ENCODE peak calls at places on chromosomes 6 and 20, in nine cellular contexts. D, P, G, S, L, F, M, B and C are unnamed samples.

GRCh38 chr20:59577809-59578601 is 26.3 kb upstream of the PHACTR3 start:
- DNase-seq in L (peak; percentile 37), M (no peak), S (no peak), G (no peak), F (no peak), D (no peak), P (no peak), B (no peak), C (no peak)

GRCh38 chr6:136683209-136683941 is 108.9 kb downstream of the MAP3K5 start:
- DNase-seq in P (no peak), G (no peak), D (no peak), B (no peak), S (no peak), L (no peak), M (no peak), F (no peak), C (no peak)

GRCh38 chr6:795046-795445 is 102.1 kb upstream of the EXOC2 start:
- DNase-seq in L (no peak), G (no peak), F (no peak), M (no peak), P (no peak), S (no peak), B (no peak), D (no peak), C (peak; percentile 9)

GRCh38 chr6:13729891-13730290 is 18.3 kb upstream of the RANBP9 start:
- DNase-seq in P (no peak), S (no peak), B (no peak), F (no peak), M (no peak), D (peak; percentile 44), G (no peak), L (no peak), C (no peak)

GRCh38 chr20:41032243-41032642 is 3.6 kb downstream of the TOP1 start:
- DNase-seq in B (no peak), D (no peak), F (no peak), L (no peak), G (no peak), S (no peak), M (no peak), P (no peak), C (no peak)

GRCh38 chr20:52785678-52786077 is 186.5 kb upstream of the TSHZ2 start:
- DNase-seq in B (no peak), G (no peak), F (no peak), P (no peak), M (no peak), D (no peak), S (no peak), L (no peak), C (no peak)

GRCh38 chr20:34791289-34792020 is 34.0 kb downstream of the NCOA6 start:
- DNase-seq in F (peak; percentile 54), G (peak; percentile 11), L (no peak), M (no peak), P (no peak), D (peak; percentile 12), S (no peak), B (no peak), C (no peak)

GRCh38 chr6:136757150-136757549 is 35.1 kb downstream of the MAP3K5 start:
- DNase-seq in M (no peak), P (no peak), S (no peak), G (no peak), L (no peak), F (no peak), D (no peak), B (no peak), C (no peak)

GRCh38 chr20:63692436-63693078 is 3.9 kb upstream of the TNFRSF6B start:
- DNase-seq in L (peak; percentile 65), B (no peak), S (no peak), P (no peak), D (peak; percentile 49), M (peak; percentile 41), F (peak; percentile 19), G (no peak), C (peak; percentile 41)

GRCh38 chr20:20217626-20218025 is 150.3 kb upstream of the INSM1 start:
- DNase-seq in D (no peak), F (no peak), S (no peak), P (no peak), G (peak; percentile 15), B (no peak), L (no peak), M (no peak), C (peak; percentile 18)

GRCh38 chr20:8366303-8366923 is 234.3 kb downstream of the PLCB1 start:
- DNase-seq in P (no peak), G (no peak), F (no peak), L (no peak), S (no peak), D (no peak), M (no peak), B (no peak), C (no peak)

GRCh38 chr20:57881466-57882405 is 171.9 kb upstream of the PMEPA1 start:
- DNase-seq in F (peak; percentile 16), S (no peak), G (no peak), D (no peak), B (no peak), P (no peak), L (no peak), M (no peak), C (no peak)

GRCh38 chr20:51918561-51918960 is 116.2 kb upstream of the SALL4 start:
- DNase-seq in S (no peak), P (no peak), F (no peak), L (no peak), B (no peak), D (no peak), M (no peak), G (no peak), C (no peak)

GRCh38 chr6:51578362-51578761 is 509.1 kb downstream of the PKHD1 start:
- DNase-seq in D (no peak), L (no peak), P (no peak), S (no peak), F (no peak), M (no peak), B (no peak), G (no peak), C (no peak)

GRCh38 chr6:128233501-128233900 is 286.9 kb downstream of the PTPRK start:
- DNase-seq in M (no peak), L (no peak), G (no peak), S (peak; percentile 27), P (peak; percentile 71), F (no peak), D (no peak), B (no peak), C (peak; percentile 77)

GRCh38 chr20:38790210-38791053 is 15.1 kb upstream of the PPP1R16B start:
- DNase-seq in P (no peak), S (peak; percentile 74), M (no peak), B (no peak), G (peak; percentile 12), D (peak; percentile 33), F (no peak), L (no peak), C (peak; percentile 80)